ENCODE peak calls at places on chromosomes 16 and 17, in nine cellular contexts. N is HS-27A, P is AG04450, E is GDM1, S is foreskin fibroblast, Z is iris pigment epithelial cell, T is T-cell, U is thoracic aorta, K is myocyte. I is an unnamed sample.

GRCh38 chr16:253833-254232 is 19.2 kb downstream of the FAM234A start:
- DNase-seq in P (no peak), U (no peak), T (no peak), Z (no peak), S (no peak), E (no peak), K (no peak), N (no peak), I (no peak)

GRCh38 chr17:61410555-61411089 is 11.0 kb downstream of the TBX2 start:
- DNase-seq in U (no peak), S (peak), N (no peak), P (peak), K (no peak), Z (peak), T (peak), E (no peak), I (peak)

GRCh38 chr16:81421126-81421525 is 23.5 kb upstream of the CMIP start:
- DNase-seq in P (no peak), U (no peak), Z (no peak), N (no peak), S (no peak), T (no peak), K (no peak), E (no peak), I (no peak)

GRCh38 chr17:38917259-38917658 is 8.2 kb upstream of the LASP1NB start:
- DNase-seq in E (no peak), Z (no peak), N (no peak), U (no peak), K (no peak), P (no peak), S (no peak), T (no peak), I (peak)

GRCh38 chr16:27591837-27592236 is 41.9 kb downstream of the KATNIP start:
- DNase-seq in N (no peak), U (no peak), E (no peak), P (no peak), T (no peak), S (no peak), Z (no peak), K (no peak), I (no peak)

GRCh38 chr17:74085434-74085833 is 118.0 kb upstream of the RPL38 start:
- DNase-seq in E (no peak), N (no peak), S (no peak), K (no peak), U (no peak), Z (peak), P (no peak), T (no peak), I (no peak)

GRCh38 chr17:72984145-72984924 is 108.2 kb downstream of the SLC39A11 start:
- DNase-seq in K (peak), Z (peak), N (peak), P (peak), T (no peak), U (no peak), S (peak), E (no peak), I (no peak)

GRCh38 chr16:10356870-10357842 is 28.7 kb upstream of the ATF7IP2 start:
- DNase-seq in S (no peak), K (no peak), E (no peak), P (no peak), U (no peak), T (no peak), N (no peak), Z (no peak), I (no peak)

GRCh38 chr17:44952946-44953475 is 5.4 kb upstream of the KIF18B start:
- DNase-seq in P (no peak), Z (no peak), U (no peak), N (no peak), E (no peak), T (no peak), K (no peak), S (no peak), I (peak)

GRCh38 chr16:63461248-63461841 is 1425.1 kb upstream of the CDH8 start:
- DNase-seq in N (no peak), K (peak), U (no peak), S (no peak), Z (peak), P (no peak), T (no peak), E (no peak), I (peak)

GRCh38 chr17:37527249-37527851 is 37.7 kb downstream of the DUSP14 start:
- DNase-seq in T (no peak), N (no peak), U (no peak), E (no peak), S (peak), P (peak), Z (peak), K (no peak), I (peak)

GRCh38 chr17:46892192-46892703 is 30.7 kb upstream of the GOSR2 start:
- DNase-seq in K (no peak), S (no peak), E (no peak), N (no peak), Z (no peak), P (no peak), U (no peak), T (no peak), I (no peak)

GRCh38 chr17:59751955-59752413 is 44.5 kb downstream of the VMP1 start:
- DNase-seq in Z (no peak), T (no peak), P (no peak), E (no peak), U (no peak), K (no peak), S (no peak), N (no peak), I (no peak)

GRCh38 chr16:22955461-22956145 is 141.6 kb downstream of the HS3ST2 start:
- DNase-seq in S (no peak), N (no peak), Z (no peak), K (no peak), T (no peak), E (no peak), U (no peak), P (no peak), I (no peak)

GRCh38 chr17:33934696-33935095 is 320.4 kb upstream of the CCL2 start:
- DNase-seq in N (no peak), E (no peak), K (no peak), T (no peak), Z (no peak), P (no peak), S (no peak), U (no peak), I (no peak)

GRCh38 chr16:4882261-4882632 is 35.0 kb downstream of the UBN1 start:
- DNase-seq in N (no peak), Z (no peak), S (peak), E (no peak), U (no peak), T (no peak), K (no peak), P (no peak), I (no peak)

GRCh38 chr17:7465481-7466275 is 13.8 kb downstream of the ZBTB4 start:
- DNase-seq in E (no peak), U (no peak), Z (no peak), S (no peak), K (no peak), T (no peak), N (no peak), P (no peak), I (no peak)

GRCh38 chr17:80789356-80789902 is 202.2 kb upstream of the CHMP6 start:
- DNase-seq in K (peak), E (no peak), U (peak), S (peak), T (no peak), N (peak), P (peak), Z (peak), I (no peak)

I was measured in RPMI8226.